ENCODE peak calls at places on chromosomes 7 and 10, in eight cellular contexts. One of them, this sample, is unnamed.

GRCh38 chr7:40115941-40116340 is 18.5 kb downstream of the MPLKIP start:
- DNase-seq in heart left ventricle: no peak
- DNase-seq in epithelial cell of esophagus: no peak
- DNase-seq in fibroblast of mammary gland: no peak
- DNase-seq in lower lobe of right lung: no peak
- DNase-seq in IMR-90: no peak
- DNase-seq in fibroblast of pulmonary artery: no peak
- DNase-seq in aorta: no peak
- DNase-seq in this sample: no peak

GRCh38 chr10:52951819-52952218 is 179.2 kb upstream of the MBL2 start:
- DNase-seq in heart left ventricle: no peak
- DNase-seq in epithelial cell of esophagus: peak
- DNase-seq in fibroblast of mammary gland: peak
- DNase-seq in lower lobe of right lung: no peak
- DNase-seq in IMR-90: peak
- DNase-seq in fibroblast of pulmonary artery: peak
- DNase-seq in aorta: peak
- DNase-seq in this sample: peak

GRCh38 chr7:36602975-36603887 is 121.1 kb downstream of the AOAH start:
- DNase-seq in heart left ventricle: no peak
- DNase-seq in epithelial cell of esophagus: no peak
- DNase-seq in fibroblast of mammary gland: no peak
- DNase-seq in lower lobe of right lung: no peak
- DNase-seq in IMR-90: no peak
- DNase-seq in fibroblast of pulmonary artery: no peak
- DNase-seq in aorta: no peak
- DNase-seq in this sample: no peak

GRCh38 chr10:62811159-62811875 is 4.8 kb downstream of the EGR2 start:
- DNase-seq in heart left ventricle: no peak
- DNase-seq in epithelial cell of esophagus: no peak
- DNase-seq in fibroblast of mammary gland: no peak
- DNase-seq in lower lobe of right lung: no peak
- DNase-seq in IMR-90: no peak
- DNase-seq in fibroblast of pulmonary artery: no peak
- DNase-seq in aorta: no peak
- DNase-seq in this sample: no peak

GRCh38 chr7:148944935-148945934 is 61.1 kb upstream of the EZH2 start:
- DNase-seq in heart left ventricle: no peak
- DNase-seq in epithelial cell of esophagus: peak
- DNase-seq in fibroblast of mammary gland: peak
- DNase-seq in lower lobe of right lung: no peak
- DNase-seq in IMR-90: peak
- DNase-seq in fibroblast of pulmonary artery: peak
- DNase-seq in aorta: no peak
- DNase-seq in this sample: peak

GRCh38 chr10:93577565-93577964 is 11.1 kb downstream of the FFAR4 start:
- DNase-seq in heart left ventricle: no peak
- DNase-seq in epithelial cell of esophagus: no peak
- DNase-seq in fibroblast of mammary gland: no peak
- DNase-seq in lower lobe of right lung: no peak
- DNase-seq in IMR-90: no peak
- DNase-seq in fibroblast of pulmonary artery: no peak
- DNase-seq in aorta: no peak
- DNase-seq in this sample: no peak

GRCh38 chr7:16916111-16916639 is 34.4 kb upstream of the AGR3 start:
- DNase-seq in heart left ventricle: no peak
- DNase-seq in epithelial cell of esophagus: peak
- DNase-seq in fibroblast of mammary gland: peak
- DNase-seq in lower lobe of right lung: no peak
- DNase-seq in IMR-90: peak
- DNase-seq in fibroblast of pulmonary artery: peak
- DNase-seq in aorta: no peak
- DNase-seq in this sample: peak

GRCh38 chr7:81036041-81036440 is 117.2 kb upstream of the SEMA3C start:
- DNase-seq in heart left ventricle: no peak
- DNase-seq in epithelial cell of esophagus: no peak
- DNase-seq in fibroblast of mammary gland: no peak
- DNase-seq in lower lobe of right lung: no peak
- DNase-seq in IMR-90: no peak
- DNase-seq in fibroblast of pulmonary artery: peak
- DNase-seq in aorta: no peak
- DNase-seq in this sample: no peak

GRCh38 chr7:20280475-20281351 is 50.0 kb upstream of the ITGB8 start:
- DNase-seq in heart left ventricle: no peak
- DNase-seq in epithelial cell of esophagus: peak
- DNase-seq in fibroblast of mammary gland: peak
- DNase-seq in lower lobe of right lung: no peak
- DNase-seq in IMR-90: peak
- DNase-seq in fibroblast of pulmonary artery: peak
- DNase-seq in aorta: no peak
- DNase-seq in this sample: peak

GRCh38 chr7:20158684-20159083 is 58.5 kb downstream of the MACC1 start:
- DNase-seq in heart left ventricle: no peak
- DNase-seq in epithelial cell of esophagus: peak
- DNase-seq in fibroblast of mammary gland: peak
- DNase-seq in lower lobe of right lung: no peak
- DNase-seq in IMR-90: peak
- DNase-seq in fibroblast of pulmonary artery: peak
- DNase-seq in aorta: no peak
- DNase-seq in this sample: no peak

DNA sequence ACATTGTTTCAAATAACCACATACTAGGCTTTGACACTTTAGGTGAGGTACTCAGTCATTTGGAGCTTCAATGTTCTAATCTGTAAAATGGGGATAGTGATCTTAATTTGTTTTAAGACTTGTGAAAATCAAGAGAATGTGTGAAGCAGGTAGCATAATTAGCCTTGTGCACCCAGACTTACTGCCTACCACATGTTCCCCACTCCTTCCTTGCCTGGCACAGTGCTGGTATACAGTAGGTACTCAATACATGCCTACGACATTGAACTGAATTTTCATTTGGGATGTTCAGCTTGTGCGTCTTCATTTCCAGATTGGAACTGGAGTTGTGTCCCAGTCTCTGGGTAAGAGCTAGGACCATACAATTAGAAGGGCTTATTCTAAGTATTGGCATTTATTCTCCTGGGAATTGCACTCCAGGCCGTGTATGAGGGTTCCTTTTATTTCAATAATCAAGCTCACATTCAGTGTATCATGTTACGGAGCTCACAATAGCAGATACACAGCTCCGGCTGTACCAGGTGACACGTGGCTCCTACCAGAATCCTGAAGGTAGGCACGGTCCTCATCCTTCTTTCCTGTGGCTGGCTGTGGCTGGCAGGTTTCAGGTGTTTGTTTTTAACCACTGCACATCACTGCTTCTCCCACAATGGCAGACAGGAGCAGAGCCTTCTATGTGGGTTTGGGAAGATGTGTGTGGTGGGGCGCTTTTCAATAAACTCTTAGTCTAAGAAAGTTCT is 109.4 kb upstream of the PDCD4 start:
- DNase-seq in heart left ventricle: no peak
- DNase-seq in epithelial cell of esophagus: no peak
- DNase-seq in fibroblast of mammary gland: no peak
- DNase-seq in lower lobe of right lung: no peak
- DNase-seq in IMR-90: no peak
- DNase-seq in fibroblast of pulmonary artery: no peak
- DNase-seq in aorta: no peak
- DNase-seq in this sample: no peak
- H3K4me3 ChIP-seq in heart left ventricle: no peak
- H3K4me3 ChIP-seq in epithelial cell of esophagus: no peak
- H3K4me3 ChIP-seq in fibroblast of mammary gland: no peak
- H3K4me3 ChIP-seq in lower lobe of right lung: no peak
- H3K4me3 ChIP-seq in IMR-90: no peak
- H3K4me3 ChIP-seq in fibroblast of pulmonary artery: no peak
- H3K4me3 ChIP-seq in aorta: no peak
- H3K4me3 ChIP-seq in this sample: no peak

DNA sequence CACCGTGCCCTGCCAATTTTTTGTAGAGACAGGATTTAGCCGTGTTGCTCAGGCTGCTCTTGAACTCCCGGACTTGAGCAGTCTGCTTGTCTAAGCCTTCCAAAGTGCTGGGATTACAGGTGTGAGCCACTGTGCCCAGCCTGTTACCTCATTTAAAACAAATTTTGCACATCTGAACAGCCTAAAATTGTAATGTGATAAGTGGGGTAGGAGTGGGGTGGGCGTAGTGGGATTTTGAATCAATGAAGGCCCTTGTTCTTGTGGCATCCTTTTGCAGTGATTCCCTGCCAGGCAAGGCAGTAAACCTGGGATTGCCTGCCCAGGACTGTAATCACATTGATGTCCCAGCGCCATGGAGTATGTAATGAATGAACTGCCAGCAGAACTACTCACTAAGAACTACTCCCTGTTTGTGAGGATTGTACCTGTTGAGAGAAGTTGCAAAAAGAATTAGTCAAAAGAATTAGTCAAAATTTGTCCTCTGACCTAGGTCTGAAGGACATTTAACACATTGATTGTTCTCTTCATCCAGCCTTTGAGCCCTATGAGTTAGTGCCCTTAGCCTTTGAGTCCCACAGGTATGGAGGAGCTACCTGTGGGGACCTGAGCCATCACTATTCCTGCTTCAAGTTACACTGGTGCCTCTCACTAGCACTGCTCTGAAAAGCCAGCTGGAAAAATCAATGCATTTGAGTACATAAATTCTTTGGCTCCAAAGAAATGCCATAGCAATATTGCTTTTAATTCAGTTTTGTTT is 5.3 kb downstream of the RPS24 start:
- DNase-seq in heart left ventricle: no peak
- DNase-seq in epithelial cell of esophagus: no peak
- DNase-seq in fibroblast of mammary gland: no peak
- DNase-seq in lower lobe of right lung: no peak
- DNase-seq in IMR-90: no peak
- DNase-seq in fibroblast of pulmonary artery: no peak
- DNase-seq in aorta: no peak
- DNase-seq in this sample: no peak
- H3K4me3 ChIP-seq in heart left ventricle: no peak
- H3K4me3 ChIP-seq in epithelial cell of esophagus: peak
- H3K4me3 ChIP-seq in fibroblast of mammary gland: no peak
- H3K4me3 ChIP-seq in lower lobe of right lung: no peak
- H3K4me3 ChIP-seq in IMR-90: no peak
- H3K4me3 ChIP-seq in fibroblast of pulmonary artery: no peak
- H3K4me3 ChIP-seq in aorta: no peak
- H3K4me3 ChIP-seq in this sample: no peak

GRCh38 chr10:95286707-95287106 is 4.1 kb downstream of the PDLIM1 start:
- DNase-seq in heart left ventricle: no peak
- DNase-seq in epithelial cell of esophagus: peak
- DNase-seq in fibroblast of mammary gland: no peak
- DNase-seq in lower lobe of right lung: no peak
- DNase-seq in IMR-90: no peak
- DNase-seq in fibroblast of pulmonary artery: no peak
- DNase-seq in aorta: no peak
- DNase-seq in this sample: no peak
- H3K4me3 ChIP-seq in heart left ventricle: no peak
- H3K4me3 ChIP-seq in epithelial cell of esophagus: no peak
- H3K4me3 ChIP-seq in fibroblast of mammary gland: no peak
- H3K4me3 ChIP-seq in lower lobe of right lung: no peak
- H3K4me3 ChIP-seq in IMR-90: no peak
- H3K4me3 ChIP-seq in fibroblast of pulmonary artery: no peak
- H3K4me3 ChIP-seq in aorta: no peak
- H3K4me3 ChIP-seq in this sample: no peak

GRCh38 chr7:12884033-12884432 is 196.6 kb downstream of the ARL4A start:
- DNase-seq in heart left ventricle: no peak
- DNase-seq in epithelial cell of esophagus: no peak
- DNase-seq in fibroblast of mammary gland: peak
- DNase-seq in lower lobe of right lung: no peak
- DNase-seq in IMR-90: peak
- DNase-seq in fibroblast of pulmonary artery: peak
- DNase-seq in aorta: no peak
- DNase-seq in this sample: no peak
- H3K4me3 ChIP-seq in heart left ventricle: no peak
- H3K4me3 ChIP-seq in epithelial cell of esophagus: no peak
- H3K4me3 ChIP-seq in fibroblast of mammary gland: no peak
- H3K4me3 ChIP-seq in lower lobe of right lung: no peak
- H3K4me3 ChIP-seq in IMR-90: no peak
- H3K4me3 ChIP-seq in fibroblast of pulmonary artery: no peak
- H3K4me3 ChIP-seq in aorta: no peak
- H3K4me3 ChIP-seq in this sample: no peak

GRCh38 chr10:68332259-68333057 is at the start of gene PBLD:
- DNase-seq in heart left ventricle: peak
- DNase-seq in epithelial cell of esophagus: peak
- DNase-seq in fibroblast of mammary gland: peak
- DNase-seq in lower lobe of right lung: peak
- DNase-seq in IMR-90: peak
- DNase-seq in fibroblast of pulmonary artery: peak
- DNase-seq in aorta: peak
- DNase-seq in this sample: peak

GRCh38 chr10:68329506-68329861 is 2.4 kb upstream of the HNRNPH3 start:
- DNase-seq in heart left ventricle: no peak
- DNase-seq in epithelial cell of esophagus: no peak
- DNase-seq in fibroblast of mammary gland: no peak
- DNase-seq in lower lobe of right lung: no peak
- DNase-seq in IMR-90: no peak
- DNase-seq in fibroblast of pulmonary artery: no peak
- DNase-seq in aorta: no peak
- DNase-seq in this sample: no peak

GRCh38 chr10:68330852-68331454 is 911 bp upstream of the HNRNPH3 start:
- DNase-seq in heart left ventricle: peak
- DNase-seq in epithelial cell of esophagus: peak
- DNase-seq in fibroblast of mammary gland: peak
- DNase-seq in lower lobe of right lung: no peak
- DNase-seq in IMR-90: peak
- DNase-seq in fibroblast of pulmonary artery: peak
- DNase-seq in aorta: peak
- DNase-seq in this sample: no peak

GRCh38 chr10:68331455-68332258 is at the start of gene HNRNPH3:
- DNase-seq in heart left ventricle: peak
- DNase-seq in epithelial cell of esophagus: peak
- DNase-seq in fibroblast of mammary gland: peak
- DNase-seq in lower lobe of right lung: peak
- DNase-seq in IMR-90: peak
- DNase-seq in fibroblast of pulmonary artery: peak
- DNase-seq in aorta: peak
- DNase-seq in this sample: peak

DNA sequence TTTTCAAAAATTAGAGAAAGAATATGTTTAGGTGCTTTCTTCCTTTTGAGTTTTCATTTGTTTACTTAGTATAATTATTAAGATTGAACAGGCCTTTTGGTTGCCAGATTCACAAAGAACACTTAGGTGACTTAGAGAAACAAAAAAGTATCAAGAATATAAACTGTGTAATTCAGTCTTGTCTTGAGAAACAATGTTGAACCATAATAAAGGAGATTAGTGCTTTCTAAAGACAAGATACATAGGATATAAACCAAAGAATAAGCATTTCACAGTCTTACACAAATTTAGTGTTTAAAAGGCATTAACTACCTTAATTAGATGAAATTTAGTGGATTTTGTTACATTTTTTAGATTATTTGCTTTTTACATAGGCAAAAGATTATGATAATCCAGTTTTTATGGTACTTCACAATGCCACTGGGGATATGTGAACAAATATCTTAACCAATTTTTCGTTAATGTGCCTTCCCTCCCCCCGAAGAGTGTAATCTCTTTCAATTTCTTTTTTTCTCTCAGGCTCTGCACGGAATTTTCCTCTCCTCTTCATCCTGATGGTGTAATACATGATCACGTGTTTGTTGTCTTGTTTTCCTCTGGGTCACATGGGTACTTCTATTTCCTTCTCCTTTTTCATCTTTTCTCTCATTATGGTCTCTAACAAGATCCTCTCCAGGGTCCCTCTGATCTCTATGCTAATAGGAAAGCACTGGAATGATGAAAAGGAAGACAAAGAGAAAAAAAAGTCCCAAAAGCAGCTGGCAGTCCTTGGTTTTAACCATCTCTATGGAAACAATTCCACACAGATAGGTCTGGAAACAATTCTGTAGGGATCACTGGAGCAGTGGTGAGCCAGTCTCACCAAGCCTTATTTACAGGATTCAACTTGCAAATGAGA is 3.7 kb upstream of the HNRNPH3 start:
- DNase-seq in heart left ventricle: no peak
- DNase-seq in epithelial cell of esophagus: peak
- DNase-seq in fibroblast of mammary gland: peak
- DNase-seq in lower lobe of right lung: no peak
- DNase-seq in IMR-90: peak
- DNase-seq in fibroblast of pulmonary artery: peak
- DNase-seq in aorta: no peak
- DNase-seq in this sample: peak
- H3K4me3 ChIP-seq in heart left ventricle: no peak
- H3K4me3 ChIP-seq in epithelial cell of esophagus: no peak
- H3K4me3 ChIP-seq in fibroblast of mammary gland: peak
- H3K4me3 ChIP-seq in lower lobe of right lung: peak
- H3K4me3 ChIP-seq in IMR-90: no peak
- H3K4me3 ChIP-seq in fibroblast of pulmonary artery: peak
- H3K4me3 ChIP-seq in aorta: no peak
- H3K4me3 ChIP-seq in this sample: no peak

This sample was measured in brain microvascular endothelial cell.